ENCODE peak calls at places on chromosome 4, in seven cellular contexts. G is H54; U is activated CD4-positive, CD25-positive, alpha-beta regulatory T cell; F is activated T-cell treated with anti-CD3 and anti-CD28 coated beads, Interleukin-2, amount 50 U/mL, for 4 hours; K is GM20000; V is lower lobe of right lung; R is activated effector memory CD4-positive, alpha-beta T cell treated with Interleukin-2 at 50 U/mL for 16 hours. Y is an unnamed sample.
A peak's percentile ranks its signal among the peaks of the same experiment; 100 is the strongest.

GRCh38 chr4:31461425-31461824 is 741.3 kb downstream of the PCDH7 start:
- DNase-seq in G (no peak), U (no peak), F (no peak), K (no peak), V (no peak), R (no peak), Y (peak; percentile 1)

GRCh38 chr4:175932116-175932515 is 120.1 kb upstream of the GPM6A start:
- DNase-seq in G (no peak), U (no peak), F (no peak), K (no peak), V (no peak), R (no peak), Y (no peak)

GRCh38 chr4:163048447-163048846 is 118.2 kb downstream of the NAF1 start:
- DNase-seq in G (no peak), U (no peak), F (no peak), K (peak; percentile 37), V (no peak), R (no peak), Y (peak; percentile 33)

GRCh38 chr4:70838972-70839536 is 636 bp downstream of the GRSF1 start:
- DNase-seq in G (peak; percentile 46), U (peak; percentile 25), F (peak; percentile 56), K (peak; percentile 82), V (peak; percentile 84), R (peak; percentile 50), Y (peak; percentile 57)

GRCh38 chr4:115110191-115111166 is 2.9 kb downstream of the NDST4 start:
- DNase-seq in G (no peak), U (no peak), F (no peak), K (no peak), V (no peak), R (no peak), Y (no peak)

GRCh38 chr4:126489826-126490463 is 1142.8 kb upstream of the INTU start:
- DNase-seq in G (no peak), U (no peak), F (no peak), K (no peak), V (no peak), R (no peak), Y (no peak)

GRCh38 chr4:72951628-72952027 is 117.9 kb downstream of the COX18 start:
- DNase-seq in G (no peak), U (no peak), F (no peak), K (no peak), V (no peak), R (no peak), Y (no peak)

GRCh38 chr4:41044791-41045190 is 169.6 kb downstream of the APBB2 start:
- DNase-seq in G (no peak), U (no peak), F (no peak), K (no peak), V (no peak), R (no peak), Y (no peak)

GRCh38 chr4:10066206-10066605 is 44.9 kb upstream of the SLC2A9 start:
- DNase-seq in G (no peak), U (no peak), F (no peak), K (no peak), V (no peak), R (no peak), Y (peak; percentile 60)

GRCh38 chr4:104973708-104974107 is 173.0 kb upstream of the TET2 start:
- DNase-seq in G (no peak), U (no peak), F (no peak), K (no peak), V (no peak), R (no peak), Y (no peak)

GRCh38 chr4:68630371-68630770 is 40.1 kb downstream of the UGT2B15 start:
- DNase-seq in G (no peak), U (no peak), F (no peak), K (no peak), V (no peak), R (no peak), Y (no peak)

Y was measured in AG10803.